ENCODE peak calls at places on chromosomes 6 and 20, in five cellular contexts. L is prostate gland, K is memory B cell, O is NCI-H2029 treated with DMSO at 0.1 percent for 48 hours, W is A549. G is an unnamed sample.

GRCh38 chr6:61977116-61977515 is 308.9 kb downstream of the KHDRBS2 start:
- DNase-seq in K (no peak), W (no peak), O (no peak), L (no peak), G (no peak)

GRCh38 chr6:7146079-7146828 is 38.5 kb downstream of the RREB1 start:
- DNase-seq in L (peak; percentile 76), W (no peak), O (peak; percentile 86), K (no peak), G (no peak)

GRCh38 chr6:150417899-150418824 is 49.4 kb downstream of the IYD start:
- DNase-seq in K (no peak), W (peak; percentile 73), O (no peak), L (peak; percentile 55), G (no peak)

GRCh38 chr6:155481215-155481614 is 25.6 kb upstream of the NOX3 start:
- DNase-seq in L (no peak), W (no peak), K (no peak), O (no peak), G (no peak)

GRCh38 chr6:81806793-81807565 is 54.5 kb upstream of the TENT5A start:
- DNase-seq in L (no peak), W (no peak), K (no peak), O (peak; percentile 84), G (no peak)

GRCh38 chr20:18802012-18802634 is 11.5 kb upstream of the SCP2D1 start:
- DNase-seq in O (no peak), W (no peak), K (no peak), L (no peak), G (no peak)

GRCh38 chr6:146913842-146914562 is 290.2 kb upstream of the STXBP5 start:
- DNase-seq in O (no peak), K (no peak), L (peak; percentile 24), W (peak; percentile 90), G (peak; percentile 94)

GRCh38 chr20:6122873-6123649 is at the start of gene FERMT1:
- DNase-seq in W (peak; percentile 89), L (peak; percentile 54), O (peak; percentile 44), K (no peak), G (no peak)

GRCh38 chr20:59518881-59519706 is 85.2 kb upstream of the PHACTR3 start:
- DNase-seq in K (no peak), L (no peak), W (peak; percentile 65), O (peak; percentile 25), G (no peak)

GRCh38 chr20:841568-842546 is 8.3 kb downstream of the FAM110A start:
- DNase-seq in L (peak; percentile 90), W (no peak), O (no peak), K (no peak), G (peak; percentile 78)

GRCh38 chr6:36839819-36840379 is 655 bp upstream of the CPNE5 start:
- DNase-seq in L (no peak), O (no peak), W (peak; percentile 16), K (peak; percentile 54), G (no peak)

GRCh38 chr6:44804546-44804945 is 417.0 kb downstream of the CDC5L start:
- DNase-seq in K (no peak), W (no peak), O (no peak), L (no peak), G (no peak)

GRCh38 chr20:58342104-58342945 is 32.8 kb downstream of the RAB22A start:
- DNase-seq in O (no peak), L (no peak), W (peak; percentile 29), K (no peak), G (no peak)

GRCh38 chr6:34791842-34792604 is at the start of gene BLTP3A:
- DNase-seq in L (peak; percentile 55), W (peak; percentile 61), O (peak; percentile 44), K (peak; percentile 70), G (peak; percentile 94)

GRCh38 chr6:28981833-28982475 is 23.2 kb downstream of the ZNF311 start:
- DNase-seq in K (peak; percentile 70), L (peak; percentile 74), W (peak; percentile 91), O (peak; percentile 93), G (no peak)

GRCh38 chr6:31267504-31268371 is 4.2 kb downstream of the HLA-C start:
- DNase-seq in W (no peak), K (peak; percentile 33), O (no peak), L (no peak), G (no peak)

GRCh38 chr20:7171911-7172310 is 404.4 kb downstream of the BMP2 start:
- DNase-seq in L (no peak), O (no peak), K (no peak), W (no peak), G (no peak)

GRCh38 chr6:111533087-111533784 is 50.2 kb upstream of the REV3L start:
- DNase-seq in O (no peak), L (no peak), W (no peak), K (no peak), G (no peak)

GRCh38 chr6:135703621-135704020 is 147.9 kb upstream of the PDE7B start:
- DNase-seq in L (no peak), W (no peak), O (no peak), K (no peak), G (no peak)

GRCh38 chr20:35145141-35145564 is 2.0 kb downstream of the EDEM2 start:
- DNase-seq in O (peak; percentile 9), L (peak; percentile 10), K (no peak), W (peak; percentile 70), G (no peak)

GRCh38 chr20:33183292-33183691 is 15.3 kb downstream of the BPIFA2 start:
- DNase-seq in K (no peak), L (no peak), W (no peak), O (no peak), G (no peak)

GRCh38 chr6:113586413-113586812 is 270.7 kb upstream of the MARCKS start:
- DNase-seq in W (no peak), K (no peak), O (no peak), L (no peak), G (no peak)

GRCh38 chr6:97668716-97669115 is 385.7 kb upstream of the MMS22L start:
- DNase-seq in L (no peak), W (no peak), K (no peak), O (no peak), G (no peak)

GRCh38 chr6:135880066-135880972 is 28.8 kb downstream of the PDE7B start:
- DNase-seq in K (no peak), O (no peak), L (no peak), W (no peak), G (no peak)

GRCh38 chr20:19783966-19784401 is 25.9 kb downstream of the RIN2 start:
- DNase-seq in L (peak; percentile 46), O (peak; percentile 59), W (peak; percentile 76), K (no peak), G (no peak)

GRCh38 chr6:88059221-88059620 is 11.6 kb downstream of the SPACA1 start:
- DNase-seq in L (no peak), K (no peak), O (no peak), W (no peak), G (no peak)

GRCh38 chr20:1171461-1172093 is 13.2 kb downstream of the TMEM74B start:
- DNase-seq in K (no peak), W (peak; percentile 24), L (no peak), O (no peak), G (no peak)

GRCh38 chr6:15546591-15546990 is 116.2 kb downstream of the DTNBP1 start:
- DNase-seq in O (no peak), L (no peak), K (no peak), W (no peak), G (no peak)

G was measured in chondrocyte.